ENCODE peak calls at places on chromosomes 7 and 10, in nine cellular contexts. V is germinal center; Q is naive B cell; Y is NCI-H146; T is KG1; H is T follicular helper cell; R is foreskin keratinocyte; D is endothelial cell; K is activated naive CD4-positive, alpha-beta T cell treated with anti-CD3 and anti-CD28 coated beads for 36 hours. E is an unnamed sample.

GRCh38 chr7:44463169-44463808 is 27.2 kb downstream of the NUDCD3 start:
- DNase-seq in V (peak), Q (no peak), Y (no peak), T (no peak), H (no peak), R (no peak), D (no peak), K (no peak), E (peak)

GRCh38 chr7:128155100-128155763 is 85.8 kb upstream of the LEP start:
- DNase-seq in V (no peak), Q (no peak), Y (peak), T (no peak), H (no peak), R (no peak), D (no peak), K (no peak), E (no peak)

GRCh38 chr7:13990319-13990983 is 985 bp upstream of the ETV1 start:
- DNase-seq in V (peak), Q (peak), Y (peak), T (peak), H (no peak), R (peak), D (peak), K (peak), E (peak)

GRCh38 chr10:95290446-95290800 is 380 bp downstream of the PDLIM1 start:
- DNase-seq in V (peak), Q (no peak), Y (peak), T (no peak), H (no peak), R (no peak), D (no peak), K (no peak), E (no peak)

GRCh38 chr10:88318803-88319202 is 264.3 kb downstream of the RNLS start:
- DNase-seq in V (no peak), Q (no peak), Y (no peak), T (no peak), H (no peak), R (no peak), D (no peak), K (no peak), E (peak)

GRCh38 chr10:90326498-90327267 is 531.2 kb downstream of the HTR7 start:
- DNase-seq in V (no peak), Q (no peak), Y (no peak), T (no peak), H (no peak), R (no peak), D (no peak), K (no peak), E (no peak)

GRCh38 chr7:47539398-47540052 is 42.4 kb downstream of the TNS3 start:
- DNase-seq in V (no peak), Q (no peak), Y (no peak), T (no peak), H (no peak), R (no peak), D (no peak), K (no peak), E (no peak)

GRCh38 chr10:52187521-52188258 is 126.4 kb upstream of the DKK1 start:
- DNase-seq in V (no peak), Q (no peak), Y (no peak), T (no peak), H (no peak), R (no peak), D (no peak), K (no peak), E (no peak)

GRCh38 chr10:24446739-24447138 is 237.8 kb downstream of the KIAA1217 start:
- DNase-seq in V (no peak), Q (no peak), Y (no peak), T (no peak), H (no peak), R (no peak), D (no peak), K (no peak), E (no peak)

GRCh38 chr10:29131952-29132820 is 156.7 kb upstream of the LYZL1 start:
- DNase-seq in V (no peak), Q (no peak), Y (peak), T (no peak), H (no peak), R (no peak), D (no peak), K (no peak), E (peak)

GRCh38 chr7:139054101-139054500 is 18.3 kb upstream of the ZC3HAV1L start:
- DNase-seq in V (no peak), Q (no peak), Y (no peak), T (no peak), H (no peak), R (no peak), D (no peak), K (no peak), E (no peak)

GRCh38 chr10:97270523-97271154 is 21.8 kb downstream of the ARHGAP19 start:
- DNase-seq in V (no peak), Q (no peak), Y (no peak), T (no peak), H (no peak), R (no peak), D (peak), K (no peak), E (no peak)

GRCh38 chr10:77297370-77297692 is 340.3 kb downstream of the KCNMA1 start:
- DNase-seq in V (no peak), Q (no peak), Y (no peak), T (no peak), H (no peak), R (peak), D (no peak), K (no peak), E (no peak)

GRCh38 chr7:100159099-100159623 is 638 bp upstream of the TRAPPC14 start:
- DNase-seq in V (no peak), Q (no peak), Y (peak), T (no peak), H (no peak), R (no peak), D (no peak), K (peak), E (no peak)

GRCh38 chr7:34070486-34071323 is 165.4 kb downstream of the BMPER start:
- DNase-seq in V (no peak), Q (no peak), Y (no peak), T (no peak), H (no peak), R (no peak), D (no peak), K (no peak), E (no peak)

GRCh38 chr10:89702121-89702480 is 711 bp downstream of the KIF20B start:
- DNase-seq in V (peak), Q (peak), Y (peak), T (no peak), H (no peak), R (peak), D (no peak), K (peak), E (peak)

GRCh38 chr7:17516768-17517167 is 218.3 kb downstream of the AHR start:
- DNase-seq in V (no peak), Q (no peak), Y (no peak), T (no peak), H (no peak), R (no peak), D (no peak), K (no peak), E (no peak)

GRCh38 chr7:129454249-129454551 is 20.0 kb downstream of the STRIP2 start:
- DNase-seq in V (no peak), Q (no peak), Y (no peak), T (no peak), H (no peak), R (peak), D (no peak), K (no peak), E (no peak)

GRCh38 chr7:55031075-55031474 is 12.3 kb downstream of the EGFR start:
- DNase-seq in V (no peak), Q (no peak), Y (no peak), T (no peak), H (no peak), R (no peak), D (no peak), K (no peak), E (no peak)

GRCh38 chr7:132783824-132784223 is 207.6 kb upstream of the PLXNA4 start:
- DNase-seq in V (no peak), Q (no peak), Y (no peak), T (no peak), H (no peak), R (peak), D (no peak), K (no peak), E (no peak)

GRCh38 chr10:121158988-121159579 is 307.9 kb downstream of the WDR11 start:
- DNase-seq in V (no peak), Q (no peak), Y (peak), T (no peak), H (no peak), R (peak), D (no peak), K (no peak), E (no peak)

GRCh38 chr10:11401314-11402222 is 209.9 kb downstream of the USP6NL start:
- DNase-seq in V (no peak), Q (no peak), Y (no peak), T (no peak), H (no peak), R (no peak), D (no peak), K (peak), E (no peak)

GRCh38 chr10:29646238-29646902 is 11.6 kb upstream of the SVIL start:
- DNase-seq in V (no peak), Q (no peak), Y (peak), T (no peak), H (no peak), R (peak), D (no peak), K (peak), E (no peak)

GRCh38 chr7:81457858-81458522 is 311.9 kb downstream of the HGF start:
- DNase-seq in V (no peak), Q (no peak), Y (no peak), T (no peak), H (no peak), R (no peak), D (no peak), K (no peak), E (peak)

GRCh38 chr10:98846787-98847186 is 388.9 kb downstream of the HPSE2 start:
- DNase-seq in V (no peak), Q (no peak), Y (no peak), T (no peak), H (no peak), R (no peak), D (no peak), K (no peak), E (no peak)

GRCh38 chr10:46530249-46531186 is 25.9 kb downstream of the GPRIN2 start:
- DNase-seq in V (no peak), Q (no peak), Y (no peak), T (no peak), H (no peak), R (no peak), D (no peak), K (no peak), E (no peak)

GRCh38 chr10:93921338-93921737 is 27.6 kb downstream of the SLC35G1 start:
- DNase-seq in V (no peak), Q (no peak), Y (no peak), T (no peak), H (peak), R (no peak), D (peak), K (peak), E (peak)

GRCh38 chr7:101626758-101627157 is 2.3 kb downstream of the MYL10 start:
- DNase-seq in V (no peak), Q (no peak), Y (no peak), T (no peak), H (no peak), R (no peak), D (no peak), K (no peak), E (no peak)

GRCh38 chr10:117306674-117307073 is 65.8 kb downstream of the SLC18A2 start:
- DNase-seq in V (no peak), Q (no peak), Y (no peak), T (no peak), H (no peak), R (no peak), D (no peak), K (no peak), E (no peak)

GRCh38 chr7:99102809-99103690 is 40.9 kb downstream of the SMURF1 start:
- DNase-seq in V (no peak), Q (no peak), Y (no peak), T (no peak), H (no peak), R (peak), D (no peak), K (peak), E (peak)

GRCh38 chr10:24947304-24948097 is 4.9 kb downstream of the PRTFDC1 start:
- DNase-seq in V (no peak), Q (no peak), Y (no peak), T (no peak), H (no peak), R (no peak), D (no peak), K (no peak), E (no peak)

GRCh38 chr7:77238703-77239136 is 39.1 kb upstream of the FGL2 start:
- DNase-seq in V (no peak), Q (no peak), Y (no peak), T (peak), H (no peak), R (no peak), D (no peak), K (no peak), E (no peak)

GRCh38 chr10:77348082-77348481 is 289.5 kb downstream of the KCNMA1 start:
- DNase-seq in V (no peak), Q (no peak), Y (no peak), T (no peak), H (no peak), R (no peak), D (no peak), K (no peak), E (no peak)

GRCh38 chr10:122208616-122209430 is 62.3 kb upstream of the BTBD16 start:
- DNase-seq in V (no peak), Q (no peak), Y (no peak), T (no peak), H (no peak), R (no peak), D (no peak), K (no peak), E (no peak)

GRCh38 chr7:102404005-102404861 is 8.1 kb downstream of the PRKRIP1 start:
- DNase-seq in V (peak), Q (peak), Y (peak), T (no peak), H (peak), R (no peak), D (peak), K (peak), E (peak)

GRCh38 chr7:155009570-155010157 is 6.7 kb upstream of the PAXIP1 start:
- DNase-seq in V (peak), Q (peak), Y (no peak), T (no peak), H (no peak), R (no peak), D (no peak), K (peak), E (peak)

GRCh38 chr7:84364708-84365107 is 170.1 kb upstream of the SEMA3A start:
- DNase-seq in V (no peak), Q (no peak), Y (no peak), T (no peak), H (no peak), R (no peak), D (no peak), K (no peak), E (no peak)

GRCh38 chr7:143245123-143245522 is 18.1 kb upstream of the GSTK1 start:
- DNase-seq in V (no peak), Q (no peak), Y (no peak), T (no peak), H (no peak), R (peak), D (no peak), K (peak), E (no peak)

GRCh38 chr7:2106920-2107319 is 125.8 kb downstream of the MAD1L1 start:
- DNase-seq in V (no peak), Q (no peak), Y (no peak), T (no peak), H (no peak), R (peak), D (no peak), K (no peak), E (no peak)